ENCODE peak calls at places on chromosomes 4 and X, in six cellular contexts. One of them, this sample, is unnamed.

GRCh38 chr4:11634283-11634682 is 205.6 kb upstream of the HS3ST1 start:
- DNase-seq in iPS DF 6.9: no peak
- DNase-seq in IMR-90: no peak
- DNase-seq in stimulated activated CD4-positive, alpha-beta T cell treated with anti-CD3 and anti-CD28 coated beads, Interleukin-2, amount 100 ng/mL, for 4 hours: no peak
- DNase-seq in NCI-H1417: no peak
- DNase-seq in ELR: no peak
- DNase-seq in this sample: no peak

GRCh38 chr4:99079625-99080295 is 8.8 kb downstream of the ADH5 start:
- DNase-seq in iPS DF 6.9: no peak
- DNase-seq in IMR-90: no peak
- DNase-seq in stimulated activated CD4-positive, alpha-beta T cell treated with anti-CD3 and anti-CD28 coated beads, Interleukin-2, amount 100 ng/mL, for 4 hours: no peak
- DNase-seq in NCI-H1417: no peak
- DNase-seq in ELR: no peak
- DNase-seq in this sample: no peak

GRCh38 chrX:40471965-40472648 is 108.7 kb upstream of the ATP6AP2 start:
- DNase-seq in iPS DF 6.9: no peak
- DNase-seq in IMR-90: peak; percentile 84
- DNase-seq in stimulated activated CD4-positive, alpha-beta T cell treated with anti-CD3 and anti-CD28 coated beads, Interleukin-2, amount 100 ng/mL, for 4 hours: no peak
- DNase-seq in NCI-H1417: peak; percentile 22
- DNase-seq in ELR: peak; percentile 18
- DNase-seq in this sample: no peak

GRCh38 chrX:74420194-74421035 is 878 bp upstream of the SLC16A2 start:
- DNase-seq in iPS DF 6.9: no peak
- DNase-seq in IMR-90: peak; percentile 48
- DNase-seq in stimulated activated CD4-positive, alpha-beta T cell treated with anti-CD3 and anti-CD28 coated beads, Interleukin-2, amount 100 ng/mL, for 4 hours: no peak
- DNase-seq in NCI-H1417: no peak
- DNase-seq in ELR: peak; percentile 70
- DNase-seq in this sample: peak; percentile 66

GRCh38 chrX:27136325-27136724 is 326.8 kb downstream of the PPP4R3C start:
- DNase-seq in iPS DF 6.9: no peak
- DNase-seq in IMR-90: no peak
- DNase-seq in stimulated activated CD4-positive, alpha-beta T cell treated with anti-CD3 and anti-CD28 coated beads, Interleukin-2, amount 100 ng/mL, for 4 hours: no peak
- DNase-seq in NCI-H1417: no peak
- DNase-seq in ELR: no peak
- DNase-seq in this sample: no peak

GRCh38 chr4:23297327-23297726 is 592.5 kb downstream of the PPARGC1A start:
- DNase-seq in iPS DF 6.9: no peak
- DNase-seq in IMR-90: no peak
- DNase-seq in stimulated activated CD4-positive, alpha-beta T cell treated with anti-CD3 and anti-CD28 coated beads, Interleukin-2, amount 100 ng/mL, for 4 hours: no peak
- DNase-seq in NCI-H1417: no peak
- DNase-seq in ELR: no peak
- DNase-seq in this sample: no peak

GRCh38 chr4:10096201-10096975 is 20.2 kb downstream of the WDR1 start:
- DNase-seq in iPS DF 6.9: no peak
- DNase-seq in IMR-90: peak; percentile 94
- DNase-seq in stimulated activated CD4-positive, alpha-beta T cell treated with anti-CD3 and anti-CD28 coated beads, Interleukin-2, amount 100 ng/mL, for 4 hours: peak; percentile 85
- DNase-seq in NCI-H1417: no peak
- DNase-seq in ELR: peak; percentile 93
- DNase-seq in this sample: peak; percentile 89

GRCh38 chrX:22589845-22590244 is 317.1 kb downstream of the CBLL2 start:
- DNase-seq in iPS DF 6.9: no peak
- DNase-seq in IMR-90: no peak
- DNase-seq in stimulated activated CD4-positive, alpha-beta T cell treated with anti-CD3 and anti-CD28 coated beads, Interleukin-2, amount 100 ng/mL, for 4 hours: no peak
- DNase-seq in NCI-H1417: no peak
- DNase-seq in ELR: no peak
- DNase-seq in this sample: no peak

GRCh38 chrX:153688900-153689590 is 1.3 kb downstream of the SLC6A8 start:
- DNase-seq in iPS DF 6.9: no peak
- DNase-seq in IMR-90: peak; percentile 6
- DNase-seq in stimulated activated CD4-positive, alpha-beta T cell treated with anti-CD3 and anti-CD28 coated beads, Interleukin-2, amount 100 ng/mL, for 4 hours: no peak
- DNase-seq in NCI-H1417: no peak
- DNase-seq in ELR: peak; percentile 47
- DNase-seq in this sample: no peak

GRCh38 chr4:6030679-6031078 is 12.4 kb upstream of the C4orf50 start:
- DNase-seq in iPS DF 6.9: no peak
- DNase-seq in IMR-90: no peak
- DNase-seq in stimulated activated CD4-positive, alpha-beta T cell treated with anti-CD3 and anti-CD28 coated beads, Interleukin-2, amount 100 ng/mL, for 4 hours: no peak
- DNase-seq in NCI-H1417: no peak
- DNase-seq in ELR: no peak
- DNase-seq in this sample: no peak

GRCh38 chr4:169005453-169006099 is 4.5 kb downstream of the CBR4 start:
- DNase-seq in iPS DF 6.9: no peak
- DNase-seq in IMR-90: peak; percentile 35
- DNase-seq in stimulated activated CD4-positive, alpha-beta T cell treated with anti-CD3 and anti-CD28 coated beads, Interleukin-2, amount 100 ng/mL, for 4 hours: no peak
- DNase-seq in NCI-H1417: no peak
- DNase-seq in ELR: peak; percentile 47
- DNase-seq in this sample: no peak

This sample was measured in H54.